ENCODE peak calls at places on chromosomes 7 and 10, in nine cellular contexts. U, R, L, I, D, B, T, E and O are unnamed samples.

GRCh38 chr7:129530881-129531391 is 28.6 kb downstream of the SMKR1 start:
- DNase-seq in U (peak; percentile 93), R (no peak), L (no peak), I (no peak), D (peak; percentile 97), B (no peak), T (no peak), E (peak; percentile 26), O (no peak)

GRCh38 chr10:94125856-94126255 is 132.1 kb downstream of the PLCE1 start:
- DNase-seq in U (peak; percentile 70), R (no peak), L (no peak), I (no peak), D (peak; percentile 59), B (no peak), T (no peak), E (peak; percentile 74), O (peak; percentile 18)

GRCh38 chr10:30184397-30185033 is 125.1 kb upstream of the JCAD start:
- DNase-seq in U (no peak), R (no peak), L (no peak), I (no peak), D (no peak), B (no peak), T (no peak), E (no peak), O (no peak)

GRCh38 chr7:2905500-2905899 is 61.4 kb upstream of the GNA12 start:
- DNase-seq in U (no peak), R (no peak), L (no peak), I (no peak), D (no peak), B (no peak), T (no peak), E (no peak), O (no peak)

GRCh38 chr7:151397026-151397425 is 12.8 kb downstream of the WDR86 start:
- DNase-seq in U (no peak), R (no peak), L (no peak), I (no peak), D (no peak), B (no peak), T (no peak), E (no peak), O (no peak)

GRCh38 chr10:22219308-22219707 is 1.5 kb upstream of the EBLN1 start:
- DNase-seq in U (peak; percentile 64), R (no peak), L (no peak), I (no peak), D (peak; percentile 62), B (no peak), T (no peak), E (no peak), O (no peak)

GRCh38 chr7:111730476-111731300 is 168.4 kb upstream of the IMMP2L start:
- DNase-seq in U (peak; percentile 58), R (no peak), L (no peak), I (no peak), D (peak; percentile 41), B (peak; percentile 17), T (no peak), E (peak; percentile 59), O (no peak)

GRCh38 chr7:22083711-22084289 is 138.1 kb upstream of the CDCA7L start:
- DNase-seq in U (peak; percentile 5), R (no peak), L (no peak), I (no peak), D (peak; percentile 31), B (no peak), T (no peak), E (peak; percentile 31), O (no peak)

GRCh38 chr10:92047215-92047614 is 123.6 kb downstream of the BTAF1 start:
- DNase-seq in U (no peak), R (no peak), L (no peak), I (no peak), D (no peak), B (no peak), T (no peak), E (peak; percentile 23), O (no peak)

GRCh38 chr10:27998178-27998953 is 513 bp downstream of the ODAD2 start:
- DNase-seq in U (peak; percentile 27), R (no peak), L (peak; percentile 8), I (no peak), D (no peak), B (peak; percentile 76), T (peak; percentile 8), E (peak; percentile 49), O (no peak)

GRCh38 chr10:126892150-126892872 is 12.9 kb upstream of the DOCK1 start:
- DNase-seq in U (no peak), R (no peak), L (no peak), I (no peak), D (no peak), B (no peak), T (no peak), E (no peak), O (no peak)

GRCh38 chr7:75617634-75618234 is 121.0 kb downstream of the HIP1 start:
- DNase-seq in U (no peak), R (peak; percentile 65), L (peak; percentile 45), I (peak; percentile 58), D (no peak), B (no peak), T (no peak), E (no peak), O (no peak)

GRCh38 chr10:68230268-68230667 is 1.6 kb downstream of the ATOH7 start:
- DNase-seq in U (no peak), R (no peak), L (no peak), I (no peak), D (no peak), B (no peak), T (no peak), E (no peak), O (no peak)

GRCh38 chr10:61825001-61825400 is 76.5 kb upstream of the ARID5B start:
- DNase-seq in U (no peak), R (no peak), L (no peak), I (no peak), D (no peak), B (no peak), T (no peak), E (no peak), O (no peak)
- H3K36me3 ChIP-seq in U (no peaks in the 10 kb centered on the region), R (no peaks in the 10 kb centered on the region), L (no peaks in the 10 kb centered on the region), I (no peaks in the 10 kb centered on the region), D (no peaks in the 10 kb centered on the region), B (no peaks in the 10 kb centered on the region), T (no peaks in the 10 kb centered on the region), E (no peaks in the 10 kb centered on the region), O (no peaks in the 10 kb centered on the region)

GRCh38 chr7:29331163-29331562 is 136.6 kb downstream of the CHN2 start:
- DNase-seq in U (no peak), R (no peak), L (no peak), I (no peak), D (no peak), B (no peak), T (no peak), E (no peak), O (no peak)
- H3K36me3 ChIP-seq in U (no peaks in the 10 kb centered on the region), R (no peaks in the 10 kb centered on the region), L (no peaks in the 10 kb centered on the region), I (no peaks in the 10 kb centered on the region), D (no peaks in the 10 kb centered on the region), B (no peaks in the 10 kb centered on the region), T (no peaks in the 10 kb centered on the region), E (no peaks in the 10 kb centered on the region), O (no peaks in the 10 kb centered on the region)

GRCh38 chr10:5895365-5895764 is 5.3 kb downstream of the FBH1 start:
- DNase-seq in U (no peak), R (no peak), L (no peak), I (no peak), D (no peak), B (no peak), T (no peak), E (no peak), O (no peak)
- H3K36me3 ChIP-seq in U (no peaks in the 10 kb centered on the region), R (no peaks in the 10 kb centered on the region), L (no peaks in the 10 kb centered on the region), I (peaks cover 56% of the 10 kb centered on the region), D (peaks cover 9% of the 10 kb centered on the region), B (peaks cover 30% of the 10 kb centered on the region), T (no peaks in the 10 kb centered on the region), E (peaks cover 32% of the 10 kb centered on the region), O (peaks cover 28% of the 10 kb centered on the region)

GRCh38 chr7:43602271-43602670 is 19.4 kb downstream of the STK17A start:
- DNase-seq in U (no peak), R (no peak), L (no peak), I (no peak), D (no peak), B (no peak), T (no peak), E (no peak), O (no peak)
- H3K36me3 ChIP-seq in U (peaks cover 79% of the 10 kb centered on the region), R (peaks cover 28% of the 10 kb centered on the region), L (no peaks in the 10 kb centered on the region), I (peaks cover 29% of the 10 kb centered on the region), D (peaks cover 10% of the 10 kb centered on the region), B (peaks cover 4% of the 10 kb centered on the region), T (no peaks in the 10 kb centered on the region), E (peaks cover 42% of the 10 kb centered on the region), O (no peaks in the 10 kb centered on the region)